ENCODE peak calls at places on chromosomes 13 and 19, in seven cellular contexts. One of them, this sample, is unnamed.

GRCh38 chr13:29886446-29886845 is 36.0 kb upstream of the UBL3 start:
- ATAC-seq in left colon: no peak
- ATAC-seq in esophagus mucosa: no peak
- ATAC-seq in A549: no peak
- ATAC-seq in heart left ventricle: no peak
- ATAC-seq in activated CD8-positive, alpha-beta T cell treated with anti-CD3 and anti-CD28 coated beads, Interleukin-2, amount 10 ng/mL, durations not matched to agents 7 days and 5 days: no peak
- ATAC-seq in CD4-positive, CD25-positive, alpha-beta regulatory T cell: peak
- ATAC-seq in this sample: no peak

GRCh38 chr13:21594715-21595545 is 9.0 kb downstream of the MICU2 start:
- ATAC-seq in left colon: no peak
- ATAC-seq in esophagus mucosa: no peak
- ATAC-seq in A549: no peak
- ATAC-seq in heart left ventricle: peak
- ATAC-seq in activated CD8-positive, alpha-beta T cell treated with anti-CD3 and anti-CD28 coated beads, Interleukin-2, amount 10 ng/mL, durations not matched to agents 7 days and 5 days: peak
- ATAC-seq in CD4-positive, CD25-positive, alpha-beta regulatory T cell: no peak
- ATAC-seq in this sample: no peak

GRCh38 chr19:36128392-36128736 is 11.5 kb upstream of the CAPNS1 start:
- ATAC-seq in left colon: peak
- ATAC-seq in esophagus mucosa: peak
- ATAC-seq in A549: peak
- ATAC-seq in heart left ventricle: peak
- ATAC-seq in activated CD8-positive, alpha-beta T cell treated with anti-CD3 and anti-CD28 coated beads, Interleukin-2, amount 10 ng/mL, durations not matched to agents 7 days and 5 days: peak
- ATAC-seq in CD4-positive, CD25-positive, alpha-beta regulatory T cell: no peak
- ATAC-seq in this sample: peak

GRCh38 chr13:20128459-20128927 is 32.4 kb downstream of the GJA3 start:
- ATAC-seq in left colon: peak
- ATAC-seq in esophagus mucosa: peak
- ATAC-seq in A549: no peak
- ATAC-seq in heart left ventricle: peak
- ATAC-seq in activated CD8-positive, alpha-beta T cell treated with anti-CD3 and anti-CD28 coated beads, Interleukin-2, amount 10 ng/mL, durations not matched to agents 7 days and 5 days: peak
- ATAC-seq in CD4-positive, CD25-positive, alpha-beta regulatory T cell: no peak
- ATAC-seq in this sample: peak

GRCh38 chr19:4134351-4134750 is 10.4 kb upstream of the MAP2K2 start:
- ATAC-seq in left colon: no peak
- ATAC-seq in esophagus mucosa: no peak
- ATAC-seq in A549: peak
- ATAC-seq in heart left ventricle: no peak
- ATAC-seq in activated CD8-positive, alpha-beta T cell treated with anti-CD3 and anti-CD28 coated beads, Interleukin-2, amount 10 ng/mL, durations not matched to agents 7 days and 5 days: no peak
- ATAC-seq in CD4-positive, CD25-positive, alpha-beta regulatory T cell: no peak
- ATAC-seq in this sample: peak

GRCh38 chr19:29676586-29676985 is 11.3 kb downstream of the PLEKHF1 start:
- ATAC-seq in left colon: peak
- ATAC-seq in esophagus mucosa: peak
- ATAC-seq in A549: no peak
- ATAC-seq in heart left ventricle: peak
- ATAC-seq in activated CD8-positive, alpha-beta T cell treated with anti-CD3 and anti-CD28 coated beads, Interleukin-2, amount 10 ng/mL, durations not matched to agents 7 days and 5 days: no peak
- ATAC-seq in CD4-positive, CD25-positive, alpha-beta regulatory T cell: no peak
- ATAC-seq in this sample: no peak

GRCh38 chr13:42875448-42876269 is 94.3 kb downstream of the FAM216B start:
- ATAC-seq in left colon: no peak
- ATAC-seq in esophagus mucosa: no peak
- ATAC-seq in A549: no peak
- ATAC-seq in heart left ventricle: no peak
- ATAC-seq in activated CD8-positive, alpha-beta T cell treated with anti-CD3 and anti-CD28 coated beads, Interleukin-2, amount 10 ng/mL, durations not matched to agents 7 days and 5 days: no peak
- ATAC-seq in CD4-positive, CD25-positive, alpha-beta regulatory T cell: no peak
- ATAC-seq in this sample: peak

GRCh38 chr13:46683879-46684278 is 113.1 kb downstream of the ESD start:
- ATAC-seq in left colon: no peak
- ATAC-seq in esophagus mucosa: no peak
- ATAC-seq in A549: no peak
- ATAC-seq in heart left ventricle: no peak
- ATAC-seq in activated CD8-positive, alpha-beta T cell treated with anti-CD3 and anti-CD28 coated beads, Interleukin-2, amount 10 ng/mL, durations not matched to agents 7 days and 5 days: no peak
- ATAC-seq in CD4-positive, CD25-positive, alpha-beta regulatory T cell: no peak
- ATAC-seq in this sample: no peak

GRCh38 chr19:3620145-3620816 is 6.3 kb downstream of the CACTIN start:
- ATAC-seq in left colon: no peak
- ATAC-seq in esophagus mucosa: no peak
- ATAC-seq in A549: no peak
- ATAC-seq in heart left ventricle: no peak
- ATAC-seq in activated CD8-positive, alpha-beta T cell treated with anti-CD3 and anti-CD28 coated beads, Interleukin-2, amount 10 ng/mL, durations not matched to agents 7 days and 5 days: no peak
- ATAC-seq in CD4-positive, CD25-positive, alpha-beta regulatory T cell: no peak
- ATAC-seq in this sample: no peak

This sample was measured in SK-N-SH treated with all-trans-retinoic acid at 6 μM for 48 hours.